ENCODE peak calls at places on chromosomes 1 and 21, in ten cellular contexts. One of them, this sample, is unnamed.

GRCh38 chr1:186187601-186188000 is 187.5 kb downstream of the TPR start:
- DNase-seq in IMR-90: no peak
- DNase-seq in hepatocyte: no peak
- DNase-seq in H1: no peak
- DNase-seq in astrocyte of the spinal cord: peak; percentile 45
- DNase-seq in keratinocyte: peak; percentile 56
- DNase-seq in mucosa of descending colon: no peak
- DNase-seq in colonic mucosa: no peak
- DNase-seq in OCI-LY7: no peak
- DNase-seq in AG09309: no peak
- DNase-seq in this sample: no peak

GRCh38 chr1:163346326-163346870 is 24.6 kb downstream of the NUF2 start:
- DNase-seq in IMR-90: peak; percentile 41
- DNase-seq in hepatocyte: no peak
- DNase-seq in H1: no peak
- DNase-seq in astrocyte of the spinal cord: no peak
- DNase-seq in keratinocyte: no peak
- DNase-seq in mucosa of descending colon: no peak
- DNase-seq in colonic mucosa: no peak
- DNase-seq in OCI-LY7: no peak
- DNase-seq in AG09309: no peak
- DNase-seq in this sample: peak; percentile 49

GRCh38 chr21:42047821-42048613 is 23.1 kb upstream of the UMODL1 start:
- DNase-seq in IMR-90: peak; percentile 99
- DNase-seq in hepatocyte: no peak
- DNase-seq in H1: no peak
- DNase-seq in astrocyte of the spinal cord: peak; percentile 98
- DNase-seq in keratinocyte: no peak
- DNase-seq in mucosa of descending colon: peak; percentile 44
- DNase-seq in colonic mucosa: no peak
- DNase-seq in OCI-LY7: no peak
- DNase-seq in AG09309: peak; percentile 95
- DNase-seq in this sample: peak; percentile 98

GRCh38 chr1:224786533-224787249 is 142.8 kb upstream of the DNAH14 start:
- DNase-seq in IMR-90: peak; percentile 4
- DNase-seq in hepatocyte: no peak
- DNase-seq in H1: no peak
- DNase-seq in astrocyte of the spinal cord: peak; percentile 70
- DNase-seq in keratinocyte: no peak
- DNase-seq in mucosa of descending colon: no peak
- DNase-seq in colonic mucosa: no peak
- DNase-seq in OCI-LY7: no peak
- DNase-seq in AG09309: no peak
- DNase-seq in this sample: peak; percentile 63

GRCh38 chr1:221274373-221274772 is 395.1 kb downstream of the HLX start:
- DNase-seq in IMR-90: no peak
- DNase-seq in hepatocyte: no peak
- DNase-seq in H1: no peak
- DNase-seq in astrocyte of the spinal cord: no peak
- DNase-seq in keratinocyte: no peak
- DNase-seq in mucosa of descending colon: no peak
- DNase-seq in colonic mucosa: no peak
- DNase-seq in OCI-LY7: no peak
- DNase-seq in AG09309: no peak
- DNase-seq in this sample: no peak

GRCh38 chr21:38911523-38912354 is 106.0 kb downstream of the ETS2 start:
- DNase-seq in IMR-90: no peak
- DNase-seq in hepatocyte: no peak
- DNase-seq in H1: peak; percentile 29
- DNase-seq in astrocyte of the spinal cord: no peak
- DNase-seq in keratinocyte: no peak
- DNase-seq in mucosa of descending colon: no peak
- DNase-seq in colonic mucosa: no peak
- DNase-seq in OCI-LY7: no peak
- DNase-seq in AG09309: no peak
- DNase-seq in this sample: peak; percentile 45

GRCh38 chr1:45221716-45222115 is 15.3 kb upstream of the ZSWIM5 start:
- DNase-seq in IMR-90: no peak
- DNase-seq in hepatocyte: no peak
- DNase-seq in H1: no peak
- DNase-seq in astrocyte of the spinal cord: peak; percentile 35
- DNase-seq in keratinocyte: no peak
- DNase-seq in mucosa of descending colon: no peak
- DNase-seq in colonic mucosa: no peak
- DNase-seq in OCI-LY7: no peak
- DNase-seq in AG09309: no peak
- DNase-seq in this sample: peak; percentile 35

GRCh38 chr1:5991784-5992033 is 516 bp downstream of the NPHP4 start:
- DNase-seq in IMR-90: no peak
- DNase-seq in hepatocyte: no peak
- DNase-seq in H1: peak; percentile 74
- DNase-seq in astrocyte of the spinal cord: no peak
- DNase-seq in keratinocyte: no peak
- DNase-seq in mucosa of descending colon: no peak
- DNase-seq in colonic mucosa: no peak
- DNase-seq in OCI-LY7: no peak
- DNase-seq in AG09309: no peak
- DNase-seq in this sample: no peak

GRCh38 chr1:111596499-111596898 is 23.1 kb upstream of the RAP1A start:
- DNase-seq in IMR-90: no peak
- DNase-seq in hepatocyte: no peak
- DNase-seq in H1: no peak
- DNase-seq in astrocyte of the spinal cord: no peak
- DNase-seq in keratinocyte: no peak
- DNase-seq in mucosa of descending colon: no peak
- DNase-seq in colonic mucosa: no peak
- DNase-seq in OCI-LY7: no peak
- DNase-seq in AG09309: no peak
- DNase-seq in this sample: no peak

GRCh38 chr1:220914283-220915116 is 35.3 kb downstream of the HLX start:
- DNase-seq in IMR-90: no peak
- DNase-seq in hepatocyte: no peak
- DNase-seq in H1: no peak
- DNase-seq in astrocyte of the spinal cord: no peak
- DNase-seq in keratinocyte: no peak
- DNase-seq in mucosa of descending colon: no peak
- DNase-seq in colonic mucosa: no peak
- DNase-seq in OCI-LY7: no peak
- DNase-seq in AG09309: no peak
- DNase-seq in this sample: peak; percentile 44

GRCh38 chr1:86377341-86377740 is 18.8 kb downstream of the ODF2L start:
- DNase-seq in IMR-90: no peak
- DNase-seq in hepatocyte: no peak
- DNase-seq in H1: no peak
- DNase-seq in astrocyte of the spinal cord: no peak
- DNase-seq in keratinocyte: no peak
- DNase-seq in mucosa of descending colon: no peak
- DNase-seq in colonic mucosa: no peak
- DNase-seq in OCI-LY7: peak; percentile 24
- DNase-seq in AG09309: no peak
- DNase-seq in this sample: no peak

GRCh38 chr1:156463874-156464273 is 36.7 kb downstream of the MEF2D start:
- DNase-seq in IMR-90: no peak
- DNase-seq in hepatocyte: no peak
- DNase-seq in H1: no peak
- DNase-seq in astrocyte of the spinal cord: no peak
- DNase-seq in keratinocyte: peak; percentile 66
- DNase-seq in mucosa of descending colon: peak; percentile 40
- DNase-seq in colonic mucosa: no peak
- DNase-seq in OCI-LY7: no peak
- DNase-seq in AG09309: no peak
- DNase-seq in this sample: peak; percentile 44

GRCh38 chr1:77039739-77040138 is 172.5 kb downstream of the ST6GALNAC5 start:
- DNase-seq in IMR-90: peak; percentile 95
- DNase-seq in hepatocyte: peak; percentile 73
- DNase-seq in H1: no peak
- DNase-seq in astrocyte of the spinal cord: peak; percentile 97
- DNase-seq in keratinocyte: peak; percentile 84
- DNase-seq in mucosa of descending colon: no peak
- DNase-seq in colonic mucosa: no peak
- DNase-seq in OCI-LY7: no peak
- DNase-seq in AG09309: peak; percentile 93
- DNase-seq in this sample: peak; percentile 99

GRCh38 chr1:2840036-2840809 is 38.7 kb upstream of the TTC34 start:
- DNase-seq in IMR-90: no peak
- DNase-seq in hepatocyte: no peak
- DNase-seq in H1: no peak
- DNase-seq in astrocyte of the spinal cord: no peak
- DNase-seq in keratinocyte: no peak
- DNase-seq in mucosa of descending colon: no peak
- DNase-seq in colonic mucosa: no peak
- DNase-seq in OCI-LY7: no peak
- DNase-seq in AG09309: no peak
- DNase-seq in this sample: no peak

GRCh38 chr1:172533511-172534116 is 664 bp downstream of the SUCO start:
- DNase-seq in IMR-90: peak; percentile 36
- DNase-seq in hepatocyte: peak; percentile 28
- DNase-seq in H1: no peak
- DNase-seq in astrocyte of the spinal cord: peak; percentile 45
- DNase-seq in keratinocyte: no peak
- DNase-seq in mucosa of descending colon: peak; percentile 38
- DNase-seq in colonic mucosa: peak; percentile 44
- DNase-seq in OCI-LY7: peak; percentile 68
- DNase-seq in AG09309: peak; percentile 11
- DNase-seq in this sample: peak; percentile 31

GRCh38 chr1:217418241-217418840 is 212.5 kb downstream of the GPATCH2 start:
- DNase-seq in IMR-90: peak; percentile 58
- DNase-seq in hepatocyte: no peak
- DNase-seq in H1: no peak
- DNase-seq in astrocyte of the spinal cord: no peak
- DNase-seq in keratinocyte: no peak
- DNase-seq in mucosa of descending colon: no peak
- DNase-seq in colonic mucosa: no peak
- DNase-seq in OCI-LY7: no peak
- DNase-seq in AG09309: no peak
- DNase-seq in this sample: no peak

GRCh38 chr1:210264521-210265380 is 32.2 kb downstream of the SERTAD4 start:
- DNase-seq in IMR-90: no peak
- DNase-seq in hepatocyte: peak; percentile 22
- DNase-seq in H1: no peak
- DNase-seq in astrocyte of the spinal cord: no peak
- DNase-seq in keratinocyte: no peak
- DNase-seq in mucosa of descending colon: no peak
- DNase-seq in colonic mucosa: no peak
- DNase-seq in OCI-LY7: no peak
- DNase-seq in AG09309: no peak
- DNase-seq in this sample: no peak
- TF ChIP-seq CTCF in IMR-90: no peak
- TF ChIP-seq CTCF in hepatocyte: peak; percentile 33
- TF ChIP-seq CTCF in H1: peak; percentile 28
- TF ChIP-seq CTCF in astrocyte of the spinal cord: no peak
- TF ChIP-seq CTCF in keratinocyte: peak; percentile 9
- TF ChIP-seq CTCF in mucosa of descending colon: no peak
- TF ChIP-seq CTCF in colonic mucosa: no peak
- TF ChIP-seq CTCF in OCI-LY7: peak; percentile 12
- TF ChIP-seq CTCF in AG09309: peak; percentile 34
- TF ChIP-seq CTCF in this sample: peak; percentile 30

DNA sequence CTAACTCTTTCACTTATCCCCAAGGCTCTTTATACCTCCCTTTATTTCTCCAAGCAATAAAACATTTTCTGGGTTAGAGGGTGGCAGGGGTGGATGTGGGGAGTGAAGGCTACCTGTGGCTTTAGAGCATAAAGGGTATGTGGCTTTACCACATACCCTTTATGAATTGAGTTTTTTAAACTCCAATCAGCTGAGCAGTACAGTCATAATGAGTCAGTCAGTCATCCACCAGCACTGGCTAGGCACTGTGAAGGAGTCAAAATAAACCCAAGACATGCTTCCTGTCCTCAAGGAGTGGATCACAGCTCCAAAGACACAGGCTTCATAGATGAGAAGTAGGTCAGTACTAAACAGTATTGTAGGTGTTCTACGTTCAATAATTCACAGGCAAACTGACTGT is 2.6 kb upstream of the TDRD10 start:
- DNase-seq in IMR-90: no peak
- DNase-seq in hepatocyte: no peak
- DNase-seq in H1: no peak
- DNase-seq in astrocyte of the spinal cord: no peak
- DNase-seq in keratinocyte: no peak
- DNase-seq in mucosa of descending colon: no peak
- DNase-seq in colonic mucosa: no peak
- DNase-seq in OCI-LY7: no peak
- DNase-seq in AG09309: no peak
- DNase-seq in this sample: no peak
- H3K4me3 ChIP-seq in IMR-90: no peak overlapping the region
- H3K4me3 ChIP-seq in hepatocyte: no peak overlapping the region
- H3K4me3 ChIP-seq in H1: no peak overlapping the region
- H3K4me3 ChIP-seq in astrocyte of the spinal cord: no peak overlapping the region
- H3K4me3 ChIP-seq in keratinocyte: no peak overlapping the region
- H3K4me3 ChIP-seq in mucosa of descending colon: no peak overlapping the region
- H3K4me3 ChIP-seq in colonic mucosa: no peak overlapping the region
- H3K4me3 ChIP-seq in OCI-LY7: no peak overlapping the region
- H3K4me3 ChIP-seq in AG09309: no peak overlapping the region
- H3K4me3 ChIP-seq in this sample: no peak overlapping the region

DNA sequence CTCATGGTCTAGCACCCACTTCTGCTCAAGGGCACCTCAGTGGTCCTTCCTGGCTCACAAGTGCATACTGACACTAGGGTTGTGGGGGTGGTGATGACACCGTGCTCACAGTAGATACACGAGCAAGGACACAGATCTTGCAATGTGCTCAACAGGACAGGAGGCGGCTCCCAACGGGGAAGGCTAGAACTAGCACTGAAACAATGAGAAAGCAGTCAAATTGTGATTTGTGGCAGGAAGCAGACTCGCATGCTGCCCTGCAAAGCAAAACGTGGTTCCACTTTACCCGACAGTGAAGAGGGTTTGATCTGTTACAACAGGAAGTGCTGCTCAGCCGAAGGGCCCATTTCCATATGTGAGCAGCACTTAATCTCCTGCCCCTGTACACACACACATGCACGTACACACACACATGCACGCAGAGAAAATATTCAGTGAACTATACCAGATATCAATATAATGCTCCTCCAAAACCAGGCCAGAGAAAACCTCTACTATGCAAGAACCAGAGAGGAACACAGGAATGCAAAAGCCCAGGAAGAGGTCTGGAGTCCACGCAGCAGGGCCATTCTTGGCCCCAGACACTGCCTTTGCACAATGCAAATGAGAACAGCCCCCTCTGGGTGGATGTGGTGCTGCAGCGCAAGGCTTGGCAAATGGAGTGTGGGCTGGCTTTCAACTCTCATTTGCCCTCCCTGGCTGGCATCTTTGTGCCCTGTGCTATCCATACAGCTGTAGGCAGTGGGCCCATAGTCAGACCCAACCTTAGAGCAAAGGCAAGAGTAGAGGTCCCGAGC is 47.1 kb downstream of the KANK4 start:
- DNase-seq in IMR-90: no peak
- DNase-seq in hepatocyte: no peak
- DNase-seq in H1: no peak
- DNase-seq in astrocyte of the spinal cord: no peak
- DNase-seq in keratinocyte: no peak
- DNase-seq in mucosa of descending colon: no peak
- DNase-seq in colonic mucosa: no peak
- DNase-seq in OCI-LY7: peak; percentile 67
- DNase-seq in AG09309: no peak
- DNase-seq in this sample: no peak
- TF ChIP-seq CTCF in IMR-90: no peak
- TF ChIP-seq CTCF in hepatocyte: no peak
- TF ChIP-seq CTCF in H1: peak; percentile 14
- TF ChIP-seq CTCF in astrocyte of the spinal cord: no peak
- TF ChIP-seq CTCF in keratinocyte: no peak
- TF ChIP-seq CTCF in mucosa of descending colon: no peak
- TF ChIP-seq CTCF in colonic mucosa: no peak
- TF ChIP-seq CTCF in OCI-LY7: no peak
- TF ChIP-seq CTCF in AG09309: no peak
- TF ChIP-seq CTCF in this sample: no peak

GRCh38 chr1:109531826-109532364 is 7.8 kb upstream of the GPR61 start:
- DNase-seq in IMR-90: no peak
- DNase-seq in hepatocyte: no peak
- DNase-seq in H1: no peak
- DNase-seq in astrocyte of the spinal cord: no peak
- DNase-seq in keratinocyte: no peak
- DNase-seq in mucosa of descending colon: no peak
- DNase-seq in colonic mucosa: no peak
- DNase-seq in OCI-LY7: no peak
- DNase-seq in AG09309: no peak
- DNase-seq in this sample: peak; percentile 19
- H3K4me3 ChIP-seq in IMR-90: no peak overlapping the region
- H3K4me3 ChIP-seq in hepatocyte: no peak overlapping the region
- H3K4me3 ChIP-seq in H1: no peak overlapping the region
- H3K4me3 ChIP-seq in astrocyte of the spinal cord: no peak overlapping the region
- H3K4me3 ChIP-seq in keratinocyte: no peak overlapping the region
- H3K4me3 ChIP-seq in mucosa of descending colon: no peak overlapping the region
- H3K4me3 ChIP-seq in colonic mucosa: no peak overlapping the region
- H3K4me3 ChIP-seq in OCI-LY7: no peak overlapping the region
- H3K4me3 ChIP-seq in AG09309: no peak overlapping the region
- H3K4me3 ChIP-seq in this sample: peak overlapping the region; percentile 13